ENCODE peak calls at places on chromosomes 16 and 17, in nine cellular contexts. G, Q, Y, U, F, T, X, N and P are unnamed samples.

GRCh38 chr17:15233022-15233805 is 31.9 kb downstream of the PMP22 start:
- DNase-seq in N (peak), Q (peak), G (no peak), Y (no peak), X (no peak), T (peak), U (peak), F (peak), P (no peak)

GRCh38 chr17:2030779-2031163 is 818 bp downstream of the DPH1 start:
- DNase-seq in Y (no peak), X (no peak), G (no peak), F (peak), T (no peak), Q (peak), U (no peak), N (peak), P (no peak)

GRCh38 chr16:88355389-88356123 is 27.2 kb upstream of the ZNF469 start:
- DNase-seq in T (no peak), U (no peak), F (no peak), G (no peak), X (no peak), N (no peak), Y (no peak), Q (no peak), P (no peak)

GRCh38 chr16:81697321-81697885 is 81.7 kb upstream of the PLCG2 start:
- DNase-seq in Y (no peak), F (peak), G (peak), U (no peak), N (peak), T (peak), Q (peak), X (peak), P (no peak)

GRCh38 chr17:81187586-81188490 is 21.8 kb upstream of the AATK start:
- DNase-seq in U (no peak), T (no peak), Q (no peak), G (no peak), Y (no peak), X (no peak), N (no peak), F (no peak), P (no peak)

GRCh38 chr17:41966453-41967140 is at the start of gene CNP:
- DNase-seq in N (peak), X (peak), G (peak), U (peak), F (peak), Q (peak), Y (peak), T (peak), P (peak)

GRCh38 chr16:85235988-85236831 is 123.9 kb upstream of the CIBAR2 start:
- DNase-seq in F (peak), Q (no peak), Y (no peak), G (no peak), T (no peak), N (no peak), X (no peak), U (no peak), P (no peak)

GRCh38 chr17:81842725-81843504 is 8.1 kb upstream of the PPP1R27 start:
- DNase-seq in N (peak), G (no peak), F (no peak), Q (no peak), Y (no peak), U (no peak), T (no peak), X (no peak), P (no peak)

GRCh38 chr16:25135239-25135878 is 23.8 kb downstream of the LCMT1 start:
- DNase-seq in G (peak), Y (no peak), U (no peak), F (peak), Q (no peak), X (peak), T (peak), N (peak), P (no peak)

GRCh38 chr17:60305141-60305540 is 86.8 kb downstream of the USP32 start:
- DNase-seq in T (no peak), X (no peak), Y (no peak), U (peak), Q (peak), G (no peak), F (peak), N (no peak), P (no peak)

GRCh38 chr17:7233701-7234099 is 617 bp downstream of the DVL2 start:
- DNase-seq in Q (peak), Y (no peak), N (no peak), F (no peak), T (peak), G (no peak), X (no peak), U (no peak), P (no peak)

GRCh38 chr17:49209061-49209571 is 1.3 kb downstream of the GNGT2 start:
- DNase-seq in T (no peak), X (no peak), Y (no peak), N (no peak), F (no peak), Q (no peak), G (no peak), U (peak), P (no peak)

GRCh38 chr17:46866325-46866724 is 14.9 kb downstream of the WNT9B start:
- DNase-seq in Y (no peak), T (no peak), U (peak), F (no peak), Q (no peak), N (no peak), G (no peak), X (no peak), P (no peak)

GRCh38 chr16:72224260-72224768 is 52.4 kb upstream of the PMFBP1 start:
- DNase-seq in T (no peak), F (no peak), Q (no peak), X (no peak), Y (no peak), G (no peak), N (no peak), U (peak), P (no peak)

GRCh38 chr16:89944773-89945172 is 3.8 kb upstream of the DEF8 start:
- DNase-seq in Y (no peak), N (no peak), X (no peak), F (no peak), G (no peak), T (no peak), U (no peak), Q (no peak), P (no peak)

GRCh38 chr16:61897657-61898056 is 138.6 kb downstream of the CDH8 start:
- DNase-seq in T (no peak), Y (no peak), G (no peak), N (no peak), U (no peak), F (no peak), X (no peak), Q (no peak), P (no peak)

GRCh38 chr16:85995591-85996461 is 96.9 kb downstream of the IRF8 start:
- DNase-seq in U (no peak), T (no peak), X (no peak), N (peak), Y (no peak), Q (no peak), F (no peak), G (no peak), P (no peak)

GRCh38 chr16:12833939-12834338 is 30.3 kb upstream of the CPPED1 start:
- DNase-seq in F (peak), Q (no peak), X (peak), Y (no peak), U (no peak), N (peak), G (no peak), T (peak), P (no peak)

GRCh38 chr16:19771796-19772195 is 53.7 kb downstream of the IQCK start:
- DNase-seq in Q (no peak), N (no peak), T (no peak), X (no peak), G (no peak), U (no peak), Y (no peak), F (no peak), P (no peak)

GRCh38 chr17:81869221-81870154 is 1.6 kb downstream of the ARHGDIA start:
- DNase-seq in G (peak), N (peak), Q (no peak), T (no peak), X (no peak), F (peak), U (no peak), Y (no peak), P (no peak)

GRCh38 chr17:4179071-4179470 is 36.1 kb downstream of the CYB5D2 start:
- DNase-seq in U (no peak), F (no peak), X (no peak), G (no peak), Q (no peak), T (no peak), N (peak), Y (no peak), P (no peak)

GRCh38 chr16:53614346-53614745 is 89.3 kb downstream of the RPGRIP1L start:
- DNase-seq in N (peak), Q (no peak), T (no peak), F (peak), X (no peak), U (no peak), G (no peak), Y (no peak), P (no peak)

GRCh38 chr16:19295393-19295792 is 9.9 kb downstream of the CLEC19A start:
- DNase-seq in Y (no peak), F (no peak), U (no peak), N (no peak), G (no peak), X (no peak), Q (no peak), T (no peak), P (no peak)

GRCh38 chr16:68368602-68368944 is 57.8 kb downstream of the PRMT7 start:
- DNase-seq in G (no peak), Y (no peak), N (no peak), U (no peak), F (no peak), X (no peak), Q (no peak), T (no peak), P (no peak)

GRCh38 chr17:8386841-8387240 is 3.8 kb upstream of the RPL26 start:
- DNase-seq in G (no peak), T (no peak), N (no peak), U (peak), X (no peak), F (no peak), Y (no peak), Q (peak), P (no peak)

GRCh38 chr16:58501242-58502131 is 1.5 kb downstream of the NDRG4 start:
- DNase-seq in X (peak), G (peak), Q (no peak), Y (no peak), T (no peak), F (no peak), N (no peak), U (no peak), P (peak)

GRCh38 chr17:64192588-64192987 is 62.6 kb upstream of the ERN1 start:
- DNase-seq in X (no peak), Q (no peak), F (no peak), Y (no peak), T (no peak), N (no peak), U (no peak), G (no peak), P (no peak)

GRCh38 chr16:51666821-51667220 is 515.8 kb upstream of the SALL1 start:
- DNase-seq in F (no peak), G (peak), U (no peak), N (peak), Q (no peak), T (peak), Y (no peak), X (no peak), P (peak)

GRCh38 chr16:89890200-89890599 is 16.8 kb downstream of the TCF25 start:
- DNase-seq in U (no peak), G (no peak), Y (no peak), X (no peak), T (peak), Q (no peak), F (no peak), N (no peak), P (no peak)

GRCh38 chr17:72934927-72935326 is 157.6 kb downstream of the SLC39A11 start:
- DNase-seq in X (no peak), G (no peak), T (no peak), U (no peak), Y (no peak), Q (no peak), N (no peak), F (no peak), P (no peak)